ENCODE peak calls at places on chromosomes 6 and 20, in seven cellular contexts. U, V, X, L, K, Q and O are unnamed samples.

GRCh38 chr6:40520108-40520507 is 67.1 kb downstream of the LRFN2 start:
- DNase-seq in U (no peak), V (no peak), X (no peak), L (no peak), K (no peak), Q (no peak), O (no peak)

GRCh38 chr6:26330835-26331808 is 33.9 kb upstream of the BTN3A2 start:
- DNase-seq in U (no peak), V (no peak), X (no peak), L (peak; percentile 47), K (peak; percentile 46), Q (no peak), O (no peak)

GRCh38 chr20:38789503-38790209 is 15.8 kb upstream of the PPP1R16B start:
- DNase-seq in U (no peak), V (no peak), X (no peak), L (no peak), K (peak; percentile 54), Q (no peak), O (no peak)

GRCh38 chr20:44089987-44090674 is 96.9 kb downstream of the JPH2 start:
- DNase-seq in U (no peak), V (peak; percentile 27), X (no peak), L (peak; percentile 81), K (peak; percentile 64), Q (no peak), O (no peak)

GRCh38 chr6:64732888-64733287 is 974.1 kb downstream of the EYS start:
- DNase-seq in U (no peak), V (no peak), X (no peak), L (no peak), K (no peak), Q (no peak), O (no peak)

GRCh38 chr6:62775427-62776022 is 435.7 kb upstream of the FKBP1C start:
- DNase-seq in U (no peak), V (no peak), X (no peak), L (no peak), K (no peak), Q (no peak), O (no peak)

GRCh38 chr6:19803331-19804330 is 33.5 kb upstream of the ID4 start:
- DNase-seq in U (no peak), V (no peak), X (no peak), L (no peak), K (peak; percentile 54), Q (no peak), O (no peak)

GRCh38 chr6:122008105-122009100 is 391.0 kb upstream of the HSF2 start:
- DNase-seq in U (no peak), V (no peak), X (no peak), L (no peak), K (peak; percentile 67), Q (peak; percentile 36), O (no peak)

DNA sequence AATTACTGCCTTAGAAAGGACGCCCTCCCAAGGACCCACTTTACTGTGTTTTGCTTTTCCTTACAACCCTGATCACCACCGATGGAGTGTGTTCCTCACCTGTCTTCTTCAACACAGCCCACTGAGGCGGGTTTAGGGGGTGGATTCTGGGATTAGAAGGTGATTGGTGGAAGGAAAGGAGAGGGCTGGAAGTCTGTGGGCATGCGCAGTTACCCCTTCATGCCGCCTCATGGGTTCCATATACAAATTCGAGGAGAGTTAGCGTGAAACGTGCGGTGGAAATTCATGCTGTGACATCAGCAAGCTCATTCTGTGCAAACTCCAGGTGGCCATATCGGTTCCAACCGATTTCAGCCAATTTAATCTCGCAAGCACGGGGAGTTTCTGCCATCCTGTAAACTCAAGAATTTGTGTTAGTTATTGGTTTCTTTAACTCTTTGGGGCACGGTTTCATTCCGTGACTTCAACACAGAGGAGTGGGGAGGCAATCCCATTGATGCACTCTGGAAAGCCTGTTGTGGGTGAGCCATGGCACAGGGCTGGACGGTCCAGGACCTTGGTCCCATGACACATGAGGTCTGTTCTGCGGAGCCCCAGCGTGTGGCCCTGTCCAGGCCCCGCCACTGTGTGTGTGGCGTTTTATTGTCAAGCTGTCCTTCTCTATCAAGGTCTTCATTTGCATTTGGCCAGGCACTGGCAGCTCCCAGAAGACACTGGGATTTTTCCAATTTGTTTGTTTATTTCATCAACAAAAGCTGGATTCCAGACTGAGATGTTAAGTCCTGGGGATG is 482.7 kb upstream of the SULF2 start:
- DNase-seq in U (no peak), V (no peak), X (no peak), L (peak; percentile 20), K (no peak), Q (no peak), O (no peak)
- H3K4me3 ChIP-seq in U (no peak overlapping the region), V (no peak overlapping the region), X (no peak overlapping the region), L (no peak overlapping the region), K (no peak overlapping the region), Q (no peak overlapping the region), O (no peak overlapping the region)

GRCh38 chr20:57698191-57698866 is 11.5 kb downstream of the PMEPA1 start:
- DNase-seq in U (no peak), V (peak; percentile 77), X (no peak), L (peak; percentile 85), K (peak; percentile 100), Q (no peak), O (no peak)
- H3K27me3 ChIP-seq in U (no peaks in the 10 kb centered on the region), V (no peaks in the 10 kb centered on the region), X (no peaks in the 10 kb centered on the region), L (no peaks in the 10 kb centered on the region), K (peaks cover 3% of the 10 kb centered on the region), Q (no peaks in the 10 kb centered on the region), O (no peaks in the 10 kb centered on the region)

DNA sequence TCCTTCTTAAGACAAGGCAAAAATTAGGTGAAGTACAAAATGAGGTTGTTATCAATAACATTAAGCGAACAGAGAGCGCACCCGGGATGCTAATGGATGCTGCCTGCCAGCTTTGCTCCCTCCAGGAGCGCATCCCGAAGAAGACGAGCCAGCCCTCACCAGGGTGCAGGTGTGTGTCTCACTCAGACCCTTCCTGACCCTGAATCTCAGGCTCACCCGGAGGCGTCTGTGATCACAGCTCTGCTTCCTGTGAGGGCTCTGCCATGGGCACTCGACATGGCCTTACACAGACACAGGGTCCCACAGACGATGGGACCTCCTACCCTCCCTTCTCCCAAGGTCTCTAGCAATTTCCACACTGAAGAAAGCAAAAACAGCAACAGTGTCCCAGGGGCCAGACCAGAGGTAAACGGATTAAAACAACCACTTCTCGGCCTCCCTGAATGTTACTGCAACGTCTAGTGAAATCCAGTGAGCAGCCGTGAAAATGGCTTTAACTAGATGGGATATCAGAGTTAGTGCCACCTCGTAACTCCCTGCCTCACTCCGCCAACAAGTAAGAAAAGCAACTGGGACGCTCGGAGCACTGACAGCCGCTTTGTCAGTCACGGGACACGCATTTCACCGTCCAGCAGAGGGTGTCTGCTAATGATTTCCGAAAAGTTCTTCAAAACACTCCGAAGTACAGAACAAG is 11.7 kb downstream of the ZBTB46 start:
- DNase-seq in U (no peak), V (peak; percentile 48), X (no peak), L (peak; percentile 72), K (no peak), Q (peak; percentile 44), O (no peak)
- TF ChIP-seq CTCF in U (peak; percentile 38), V (peak; percentile 44), X (peak; percentile 35), L (peak; percentile 51), K (peak; percentile 19), Q (peak; percentile 60), O (no peak)

GRCh38 chr6:105177521-105177920 is 2.3 kb downstream of the POPDC3 start:
- DNase-seq in U (no peak), V (no peak), X (no peak), L (no peak), K (no peak), Q (no peak), O (no peak)

GRCh38 chr6:105174512-105174911 is 5.3 kb downstream of the POPDC3 start:
- DNase-seq in U (no peak), V (no peak), X (no peak), L (no peak), K (peak; percentile 92), Q (no peak), O (no peak)

GRCh38 chr6:105178636-105179035 is 1.2 kb downstream of the POPDC3 start:
- DNase-seq in U (no peak), V (no peak), X (no peak), L (no peak), K (no peak), Q (no peak), O (no peak)

GRCh38 chr6:105179244-105180065 is at the start of gene POPDC3:
- DNase-seq in U (no peak), V (peak; percentile 18), X (no peak), L (peak; percentile 36), K (peak; percentile 56), Q (no peak), O (peak; percentile 44)

DNA sequence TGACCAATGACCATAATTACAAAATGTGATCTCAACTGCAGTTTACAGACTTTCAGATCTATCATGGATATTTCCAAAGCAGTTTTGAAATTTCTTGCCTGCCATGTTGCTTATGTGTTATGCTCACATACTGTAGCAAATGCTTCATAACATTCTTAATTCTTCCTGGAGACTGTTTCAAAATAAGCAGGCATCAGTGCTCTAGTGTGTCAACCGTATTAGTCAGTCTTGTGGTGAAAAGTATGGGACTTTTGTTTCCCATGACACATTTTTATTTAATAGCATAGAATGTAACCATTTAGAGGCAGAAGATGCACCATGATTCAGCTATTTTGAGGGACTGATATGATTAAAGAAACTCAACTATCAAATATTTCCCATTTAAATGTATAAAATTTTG is 1.7 kb downstream of the POPDC3 start:
- DNase-seq in U (no peak), V (no peak), X (no peak), L (no peak), K (peak; percentile 92), Q (no peak), O (no peak)
- H3K4me3 ChIP-seq in U (no peak overlapping the region), V (no peak overlapping the region), X (no peak overlapping the region), L (no peak overlapping the region), K (no peak overlapping the region), Q (peak overlapping the region; percentile 70), O (peak overlapping the region; percentile 73)

GRCh38 chr6:159892053-159892452 is 1.3 kb downstream of the MAS1 start:
- DNase-seq in U (no peak), V (no peak), X (no peak), L (no peak), K (no peak), Q (no peak), O (no peak)
- H3K27me3 ChIP-seq in U (no peaks in the 10 kb centered on the region), V (peaks cover 46% of the 10 kb centered on the region), X (peaks cover 16% of the 10 kb centered on the region), L (no peaks in the 10 kb centered on the region), K (peaks cover 35% of the 10 kb centered on the region), Q (peaks cover 59% of the 10 kb centered on the region), O (no peaks in the 10 kb centered on the region)

DNA sequence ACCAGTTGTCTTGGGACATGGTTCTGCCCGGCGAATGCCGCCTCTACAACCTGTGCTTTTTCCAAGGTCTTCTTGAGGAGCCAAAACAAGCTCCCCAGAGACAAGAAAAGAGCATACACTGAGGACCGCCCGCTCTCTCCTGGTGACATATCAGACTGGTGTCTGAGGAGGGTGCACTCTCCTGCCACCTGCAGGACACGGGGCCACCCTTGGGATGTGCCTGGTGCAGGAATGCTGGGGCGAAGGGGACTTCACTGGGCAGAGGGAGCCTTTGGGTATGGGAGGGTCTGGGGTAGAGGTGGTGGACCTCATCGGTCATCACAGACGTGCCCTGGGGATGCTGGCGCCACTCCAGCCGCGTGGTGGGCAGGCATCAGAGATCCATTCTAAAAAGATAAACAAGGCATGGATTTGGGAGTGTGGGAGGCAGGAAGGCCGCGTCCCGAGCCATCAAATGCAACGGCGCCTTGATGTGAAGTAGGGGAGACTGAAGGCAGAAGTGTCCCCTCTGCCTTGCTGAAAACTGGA is 163.3 kb downstream of the CD83 start:
- DNase-seq in U (no peak), V (no peak), X (no peak), L (no peak), K (no peak), Q (no peak), O (no peak)
- TF ChIP-seq CTCF in U (no peak), V (no peak), X (no peak), L (no peak), K (no peak), Q (no peak), O (no peak)

GRCh38 chr6:37172991-37173572 is 3.1 kb downstream of the PIM1 start:
- DNase-seq in U (no peak), V (no peak), X (no peak), L (no peak), K (no peak), Q (no peak), O (no peak)
- H3K4me3 ChIP-seq in U (peak overlapping the region; percentile 84), V (no peak overlapping the region), X (peak overlapping the region; percentile 89), L (no peak overlapping the region), K (no peak overlapping the region), Q (peak overlapping the region; percentile 98), O (peak overlapping the region; percentile 89)